ENCODE peak calls at places on chromosomes 7 and 10, in four cellular contexts. E, S, X and U are unnamed samples.

GRCh38 chr7:25216837-25217236 is 11.4 kb downstream of the NPVF start:
- DNase-seq in E (peak), X (peak), S (peak), U (no peak)

GRCh38 chr7:20602306-20602705 is 13.2 kb upstream of the ABCB5 start:
- DNase-seq in S (no peak), X (no peak), E (no peak), U (no peak)

GRCh38 chr7:40885503-40885902 is 750.7 kb downstream of the SUGCT start:
- DNase-seq in X (no peak), S (no peak), E (no peak), U (no peak)

GRCh38 chr7:75650671-75651070 is 88.1 kb downstream of the HIP1 start:
- DNase-seq in S (no peak), E (no peak), X (no peak), U (no peak)

GRCh38 chr10:31288961-31289360 is 30.1 kb upstream of the ZEB1 start:
- DNase-seq in X (no peak), E (no peak), S (no peak), U (no peak)

GRCh38 chr7:48255046-48255445 is 83.8 kb downstream of the ABCA13 start:
- DNase-seq in S (no peak), E (peak), X (no peak), U (no peak)

GRCh38 chr7:46454796-46455195 is 533.7 kb upstream of the IGFBP3 start:
- DNase-seq in E (no peak), S (no peak), X (no peak), U (no peak)

GRCh38 chr7:108166687-108167086 is 36.5 kb upstream of the LAMB4 start:
- DNase-seq in S (no peak), X (no peak), E (no peak), U (no peak)

GRCh38 chr10:26697922-26698608 is 564 bp downstream of the PDSS1 start:
- DNase-seq in X (peak), S (no peak), E (no peak), U (peak)

GRCh38 chr10:70247360-70247759 is 14.1 kb upstream of the PPA1 start:
- DNase-seq in E (no peak), S (no peak), X (no peak), U (no peak)

GRCh38 chr7:41481353-41481752 is 221.5 kb downstream of the INHBA start:
- DNase-seq in E (no peak), S (no peak), X (no peak), U (no peak)

GRCh38 chr7:129144834-129145668 is 544 bp downstream of the TSPAN33 start:
- DNase-seq in X (no peak), E (no peak), S (no peak), U (no peak)

GRCh38 chr7:159026271-159027047 is 118.2 kb downstream of the VIPR2 start:
- DNase-seq in S (no peak), E (no peak), X (no peak), U (no peak)

GRCh38 chr10:30747633-30748032 is 118.1 kb upstream of the LYZL2 start:
- DNase-seq in S (no peak), X (no peak), E (peak), U (no peak)

GRCh38 chr7:105649727-105650381 is 68.6 kb upstream of the EFCAB10 start:
- DNase-seq in S (no peak), X (no peak), E (no peak), U (no peak)

GRCh38 chr7:47153571-47153970 is 428.3 kb downstream of the TNS3 start:
- DNase-seq in X (no peak), S (peak), E (no peak), U (no peak)

GRCh38 chr7:17181482-17181881 is 117.0 kb upstream of the AHR start:
- DNase-seq in X (no peak), S (no peak), E (no peak), U (no peak)

GRCh38 chr7:134031835-134032617 is 95.1 kb upstream of the LRGUK start:
- DNase-seq in X (no peak), E (no peak), S (no peak), U (no peak)

GRCh38 chr10:6195891-6196290 is 6.8 kb upstream of the PFKFB3 start:
- DNase-seq in X (no peak), E (no peak), S (no peak), U (no peak)

GRCh38 chr7:97381815-97382214 is 264.3 kb downstream of the SDHAF3 start:
- DNase-seq in S (no peak), E (no peak), X (no peak), U (no peak)

GRCh38 chr10:96791902-96792301 is 40.2 kb upstream of the LCOR start:
- DNase-seq in X (no peak), E (no peak), S (no peak), U (no peak)

GRCh38 chr10:99913831-99914235 is 95.9 kb downstream of the DNMBP start:
- DNase-seq in X (no peak), S (no peak), E (no peak), U (no peak)

GRCh38 chr10:131083915-131084790 is 227.4 kb downstream of the TCERG1L start:
- DNase-seq in X (peak), S (no peak), E (no peak), U (no peak)

GRCh38 chr10:121597504-121598241 is 571 bp downstream of the FGFR2 start:
- DNase-seq in S (no peak), X (no peak), E (no peak), U (no peak)

GRCh38 chr7:1922071-1922869 is 252.2 kb downstream of the ELFN1 start:
- DNase-seq in E (no peak), S (no peak), X (no peak), U (no peak)

GRCh38 chr10:34163075-34163905 is 651.8 kb downstream of the PARD3 start:
- DNase-seq in E (no peak), X (peak), S (no peak), U (no peak)

GRCh38 chr7:108805808-108806397 is 236.2 kb downstream of the DNAJB9 start:
- DNase-seq in S (peak), E (no peak), X (peak), U (peak)

GRCh38 chr10:121154846-121155245 is 303.7 kb downstream of the WDR11 start:
- DNase-seq in S (peak), X (no peak), E (no peak), U (no peak)

GRCh38 chr7:44284216-44284615 is 41.2 kb downstream of the CAMK2B start:
- DNase-seq in E (no peak), X (no peak), S (no peak), U (no peak)
- TF ChIP-seq HDAC2 in E (no peak), X (no peak), S (no peak), U (no peak)

GRCh38 chr10:114573330-114574045 is 84.6 kb downstream of the ABLIM1 start:
- DNase-seq in X (no peak), S (no peak), E (no peak), U (no peak)

GRCh38 chr10:114577133-114577532 is 80.9 kb downstream of the ABLIM1 start:
- DNase-seq in E (no peak), X (no peak), S (no peak), U (peak)

GRCh38 chr10:114576132-114576487 is 82.0 kb downstream of the ABLIM1 start:
- DNase-seq in X (no peak), S (no peak), E (no peak), U (no peak)

GRCh38 chr10:114576716-114577115 is 81.4 kb downstream of the ABLIM1 start:
- DNase-seq in X (no peak), S (no peak), E (no peak), U (no peak)

GRCh38 chr10:114575417-114576131 is 82.5 kb downstream of the ABLIM1 start:
- DNase-seq in X (no peak), S (no peak), E (no peak), U (no peak)
- TF ChIP-seq BHLHE40 in X (no peak), S (no peak), E (no peak), U (no peak)

GRCh38 chr10:132539431-132539839 is 1.8 kb downstream of the INPP5A start:
- DNase-seq in X (no peak), S (no peak), E (no peak), U (no peak)
- TF ChIP-seq HDAC2 in X (no peak), S (no peak), E (no peak), U (no peak)

GRCh38 chr10:8136745-8137144 is 82.3 kb downstream of the GATA3 start:
- DNase-seq in S (no peak), E (no peak), X (no peak), U (no peak)

GRCh38 chr10:8129438-8129837 is 75.0 kb downstream of the GATA3 start:
- DNase-seq in E (no peak), S (no peak), X (no peak), U (no peak)

GRCh38 chr10:8133146-8133545 is 78.7 kb downstream of the GATA3 start:
- DNase-seq in S (no peak), E (peak), X (no peak), U (no peak)

GRCh38 chr10:8128511-8128910 is 74.0 kb downstream of the GATA3 start:
- DNase-seq in S (no peak), E (no peak), X (no peak), U (no peak)

DNA sequence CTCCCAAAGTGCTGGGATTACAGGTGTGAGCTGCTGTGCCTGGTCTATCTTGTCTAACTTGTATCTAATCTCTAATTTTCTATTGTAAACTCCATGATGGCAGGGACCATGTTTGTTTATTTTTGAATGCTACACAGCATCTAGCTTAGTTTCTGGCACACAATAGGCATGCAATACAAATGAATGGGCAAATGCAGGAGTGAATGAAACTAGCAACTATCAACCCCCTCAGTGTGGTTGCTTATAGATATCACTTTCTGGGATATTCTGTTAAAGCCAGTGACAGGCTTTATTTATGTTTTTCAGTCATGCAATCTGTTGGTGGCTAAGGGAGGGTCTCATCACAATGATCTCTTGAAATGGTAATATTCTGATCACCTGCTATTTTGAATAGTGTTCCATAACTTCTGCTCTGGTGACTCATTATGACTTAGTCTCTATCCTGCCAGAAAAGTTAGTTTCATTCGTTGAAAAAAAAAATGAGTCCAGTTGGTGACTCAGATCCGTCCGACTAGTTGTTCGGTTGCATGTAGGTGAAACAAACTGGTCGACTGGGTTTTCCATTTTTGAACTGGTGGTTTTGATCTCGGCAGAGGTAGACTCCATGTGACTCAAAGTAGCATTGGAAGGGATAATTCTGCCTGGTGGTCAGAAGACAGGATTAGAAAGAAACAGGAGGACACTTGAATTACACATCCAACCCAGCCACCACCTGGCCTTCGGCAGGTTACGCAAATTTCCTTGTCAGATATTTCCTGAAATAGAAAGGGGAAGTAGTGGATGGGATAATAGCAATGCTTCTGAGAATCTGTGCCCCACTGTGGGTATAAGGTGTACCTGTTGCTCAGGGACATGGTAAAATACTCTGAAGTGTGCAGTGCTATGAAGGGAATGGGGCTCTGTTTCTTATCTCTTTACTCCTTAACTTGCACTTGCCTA is 76.8 kb downstream of the GATA3 start:
- DNase-seq in E (peak), X (no peak), S (no peak), U (peak)
- TF ChIP-seq BHLHE40 in E (no peak), X (no peak), S (no peak), U (no peak)

GRCh38 chr10:129605266-129605985 is 138.4 kb downstream of the MGMT start:
- DNase-seq in E (peak), X (no peak), S (no peak), U (no peak)
- TF ChIP-seq HDAC2 in E (no peak), X (no peak), S (no peak), U (no peak)

DNA sequence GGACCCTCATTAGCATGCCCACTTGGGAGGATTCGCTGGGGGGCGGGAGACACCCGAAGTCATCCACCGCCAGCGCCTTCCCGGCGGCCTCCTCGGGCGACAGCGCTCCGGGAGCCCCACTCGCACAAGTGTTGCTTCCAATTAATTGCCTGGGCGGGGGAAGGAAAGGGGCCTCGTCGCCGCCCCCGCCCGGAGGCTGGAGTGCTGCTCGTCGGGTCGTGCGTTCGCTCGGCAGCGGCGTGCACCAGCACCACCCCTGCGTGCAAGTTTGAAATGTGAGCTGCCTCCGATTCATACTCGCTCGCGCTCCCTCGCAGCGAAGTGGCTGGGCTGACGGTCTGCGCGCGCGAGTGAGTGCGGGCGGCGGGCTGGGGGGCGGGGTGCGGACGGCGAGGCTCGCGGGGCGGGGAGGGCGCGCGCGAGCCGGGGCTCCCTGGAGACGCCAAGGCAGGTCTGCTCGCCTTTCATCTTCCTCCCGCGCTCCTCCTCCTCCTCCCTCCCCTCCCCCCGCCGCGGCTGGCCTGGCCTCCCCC is 104.6 kb upstream of the PPIF start:
- DNase-seq in E (no peak), X (no peak), S (no peak), U (no peak)
- TF ChIP-seq BHLHE40 in E (peak), X (no peak), S (no peak), U (no peak)